ENCODE peak calls at places on chromosomes 1 and 21, in nine cellular contexts. D is CD8-positive, alpha-beta memory T cell; C is IMR-90; P is K562; E is CD4-positive, alpha-beta memory T cell; F is naive thymus-derived CD4-positive, alpha-beta T cell; V is right cardiac atrium; K is SJSA1; I is GM23338. U is an unnamed sample.

GRCh38 chr1:237583270-237583669 is 307.5 kb downstream of the ZP4 start:
- DNase-seq in D (no peak), C (no peak), P (no peak), E (no peak), F (no peak), V (no peak), K (no peak), I (no peak), U (no peak)

GRCh38 chr1:95832370-95832769 is 598.4 kb downstream of the RWDD3 start:
- DNase-seq in D (no peak), C (no peak), P (no peak), E (no peak), F (no peak), V (no peak), K (no peak), I (no peak), U (no peak)

GRCh38 chr1:241610056-241610815 is 29.9 kb downstream of the CHML start:
- DNase-seq in D (no peak), C (peak; percentile 60), P (peak; percentile 58), E (no peak), F (no peak), V (no peak), K (peak; percentile 62), I (no peak), U (peak; percentile 74)

GRCh38 chr1:211493133-211493864 is 1.3 kb upstream of the RD3 start:
- DNase-seq in D (no peak), C (no peak), P (no peak), E (no peak), F (no peak), V (no peak), K (no peak), I (no peak), U (no peak)

GRCh38 chr1:62725255-62725654 is 37.1 kb upstream of the DOCK7 start:
- DNase-seq in D (no peak), C (peak; percentile 94), P (no peak), E (no peak), F (no peak), V (no peak), K (no peak), I (peak; percentile 30), U (peak; percentile 91)

GRCh38 chr1:101257500-101258325 is 20.9 kb downstream of the S1PR1 start:
- DNase-seq in D (peak; percentile 26), C (no peak), P (peak; percentile 23), E (peak; percentile 63), F (no peak), V (no peak), K (no peak), I (no peak), U (no peak)

GRCh38 chr1:248739580-248740205 is 15.9 kb downstream of the LYPD8 start:
- DNase-seq in D (no peak), C (no peak), P (peak; percentile 6), E (no peak), F (no peak), V (no peak), K (no peak), I (no peak), U (no peak)

GRCh38 chr1:203090667-203091320 is 5.0 kb upstream of the MYOG start:
- DNase-seq in D (no peak), C (peak; percentile 10), P (no peak), E (no peak), F (no peak), V (no peak), K (peak; percentile 12), I (no peak), U (peak; percentile 7)

GRCh38 chr1:208868554-208868953 is 624.4 kb upstream of the PLXNA2 start:
- DNase-seq in D (no peak), C (no peak), P (no peak), E (no peak), F (no peak), V (no peak), K (no peak), I (no peak), U (peak; percentile 38)

GRCh38 chr1:162069334-162070093 is at the start of gene NOS1AP:
- DNase-seq in D (peak; percentile 59), C (no peak), P (peak; percentile 91), E (peak; percentile 71), F (peak; percentile 71), V (peak; percentile 82), K (peak; percentile 62), I (peak; percentile 88), U (peak; percentile 86)

GRCh38 chr21:34768326-34768725 is 99.5 kb downstream of the CLIC6 start:
- DNase-seq in D (no peak), C (no peak), P (no peak), E (no peak), F (no peak), V (no peak), K (no peak), I (no peak), U (no peak)

GRCh38 chr21:30620522-30620921 is at the start of gene KRTAP20-4:
- DNase-seq in D (no peak), C (no peak), P (no peak), E (no peak), F (no peak), V (no peak), K (no peak), I (no peak), U (no peak)

GRCh38 chr1:220786057-220786336 is 716 bp upstream of the MTARC1 start:
- DNase-seq in D (no peak), C (no peak), P (no peak), E (no peak), F (no peak), V (no peak), K (no peak), I (no peak), U (no peak)

DNA sequence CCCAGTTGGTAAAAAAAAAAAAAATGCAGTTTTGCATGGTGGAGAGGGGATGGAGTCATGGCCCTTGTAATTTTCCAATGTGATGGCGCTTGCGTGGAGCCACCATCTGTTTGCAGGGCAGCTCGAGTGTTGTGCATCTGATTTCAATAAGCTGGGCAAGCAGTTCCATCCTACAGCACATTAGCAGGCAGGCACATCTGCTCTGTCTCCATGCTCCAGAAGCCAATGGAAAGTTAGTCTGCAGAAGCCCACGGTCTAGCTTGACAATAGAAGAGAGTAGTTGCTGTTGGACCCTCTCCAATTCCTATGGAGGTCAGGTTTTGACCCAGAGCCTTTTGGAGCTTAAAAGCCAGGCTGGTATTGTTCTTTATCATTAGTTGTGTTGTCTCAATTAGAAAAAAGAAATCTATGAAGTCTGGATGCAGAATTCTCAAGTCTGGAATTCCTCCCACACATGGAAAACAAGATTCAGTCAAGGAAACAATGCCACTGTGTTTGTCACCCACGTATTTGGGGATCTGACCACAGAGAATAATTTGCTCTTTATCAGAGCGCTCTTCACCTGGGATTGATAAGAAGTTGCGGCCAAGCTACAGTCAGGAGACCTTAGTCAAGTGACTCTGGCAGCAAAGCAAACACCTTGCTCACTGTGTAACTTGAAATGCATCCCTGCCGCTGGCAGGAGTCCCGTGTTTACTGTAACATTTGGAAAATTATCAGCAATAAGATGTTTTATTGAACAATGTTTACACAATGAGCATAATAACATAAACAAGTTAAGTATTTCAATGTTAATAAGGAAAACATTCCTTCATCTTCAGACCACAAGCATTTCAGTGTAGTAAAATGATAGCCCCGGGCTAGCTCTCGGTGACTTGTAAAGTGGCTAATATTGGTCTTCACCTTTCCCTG is 20.7 kb downstream of the NGF start:
- DNase-seq in D (no peak), C (peak; percentile 51), P (no peak), E (no peak), F (no peak), V (no peak), K (no peak), I (no peak), U (no peak)
- H3K4me1 ChIP-seq in D (no peaks in the 10 kb centered on the region), C (peaks cover 12% of the 10 kb centered on the region), P (no peaks in the 10 kb centered on the region), E (no peaks in the 10 kb centered on the region), F (no peaks in the 10 kb centered on the region), V (peaks cover 4% of the 10 kb centered on the region), K (peaks cover 28% of the 10 kb centered on the region), I (no peaks in the 10 kb centered on the region), U (peaks cover 16% of the 10 kb centered on the region)

DNA sequence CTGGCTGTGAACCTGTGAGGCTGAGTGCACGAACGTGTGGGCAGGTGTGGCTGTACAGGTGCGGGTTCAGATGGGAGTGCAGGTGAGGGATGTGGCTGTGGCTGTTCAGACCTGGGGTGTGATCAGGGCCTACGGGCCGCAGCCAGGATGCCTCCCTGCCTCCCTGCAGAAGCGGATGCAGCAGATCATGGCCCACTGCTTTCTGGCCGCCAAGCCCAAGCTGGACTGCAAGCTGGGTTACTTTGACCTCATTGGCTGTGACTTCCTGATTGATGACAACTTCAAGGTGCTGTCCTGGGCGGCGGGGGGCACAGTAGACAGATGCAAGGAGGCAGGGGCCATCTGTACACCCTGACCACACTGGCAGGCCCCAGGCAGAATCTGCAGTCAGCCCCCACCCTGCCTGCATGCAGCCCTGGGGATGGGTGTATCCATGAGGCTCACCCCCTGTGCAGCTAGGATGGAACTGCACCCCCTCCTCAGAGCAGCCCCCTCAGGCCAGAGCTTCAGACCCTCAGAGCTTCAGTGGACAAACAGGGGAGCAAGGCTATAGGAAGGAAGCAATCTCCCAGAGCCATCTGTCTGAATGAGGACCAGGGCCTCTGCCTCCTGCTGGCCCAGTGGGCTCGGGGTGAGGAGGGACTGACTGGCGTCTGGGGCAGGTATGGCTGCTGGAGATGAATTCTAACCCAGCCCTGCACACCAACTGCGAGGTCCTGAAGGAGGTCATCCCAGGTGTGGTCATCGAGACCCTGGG is 9.8 kb downstream of the TNFRSF18 start:
- DNase-seq in D (peak; percentile 0), C (no peak), P (no peak), E (no peak), F (no peak), V (no peak), K (no peak), I (peak; percentile 0), U (no peak)
- H3K27me3 ChIP-seq in D (no peaks in the 10 kb centered on the region), C (no peaks in the 10 kb centered on the region), P (no peaks in the 10 kb centered on the region), E (no peaks in the 10 kb centered on the region), F (no peaks in the 10 kb centered on the region), V (no peaks in the 10 kb centered on the region), K (peaks cover 3% of the 10 kb centered on the region), I (no peaks in the 10 kb centered on the region), U (peaks cover 6% of the 10 kb centered on the region)

DNA sequence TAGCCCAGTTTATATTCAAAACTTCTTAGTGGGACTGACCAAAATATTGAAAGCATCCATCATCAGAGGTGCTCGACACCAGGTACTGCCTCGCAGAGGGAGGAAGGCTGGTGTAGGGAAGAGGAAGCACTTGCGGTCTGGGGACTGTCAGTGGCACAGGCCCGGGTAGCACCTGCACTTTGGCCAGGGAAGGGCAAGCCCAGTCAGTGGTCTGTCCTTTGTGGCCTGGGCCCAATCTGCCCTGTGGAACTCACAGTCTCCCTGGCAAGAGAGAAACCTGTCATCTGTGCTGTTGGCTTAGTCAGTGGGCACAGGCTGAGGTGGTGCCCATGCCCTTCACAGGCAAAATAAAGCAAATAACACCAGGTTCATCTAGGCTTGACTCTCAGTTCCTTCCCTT is 77.4 kb downstream of the SYT6 start:
- DNase-seq in D (no peak), C (no peak), P (no peak), E (no peak), F (no peak), V (no peak), K (no peak), I (no peak), U (no peak)
- H3K4me3 ChIP-seq in D (no peak overlapping the region), C (no peak overlapping the region), P (no peak overlapping the region), E (no peak overlapping the region), F (no peak overlapping the region), V (no peak overlapping the region), K (no peak overlapping the region), I (no peak overlapping the region), U (no peak overlapping the region)

DNA sequence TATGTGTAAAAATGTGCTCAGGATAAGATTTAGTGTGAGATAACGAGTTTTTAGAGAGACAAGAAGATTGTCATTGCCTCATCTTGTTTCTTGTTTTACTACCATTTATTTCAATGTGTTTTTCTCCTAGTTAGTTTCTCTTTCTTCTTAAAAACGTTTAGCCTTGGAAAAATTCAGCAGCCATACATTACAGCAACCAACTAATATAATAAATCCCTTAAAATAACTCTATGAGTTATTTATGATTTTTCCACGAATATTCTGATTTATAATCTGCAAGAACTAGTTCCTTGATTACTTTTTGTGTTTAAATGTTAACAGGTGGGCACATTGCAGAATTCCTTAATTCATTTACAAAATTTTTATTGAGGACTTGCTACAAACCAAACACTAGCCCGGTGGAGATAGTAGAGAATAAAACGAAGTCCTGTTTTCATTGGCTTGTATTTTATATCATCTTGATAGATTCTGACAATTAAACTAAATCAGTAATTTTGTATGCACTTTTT is 118.9 kb downstream of the OSBPL9 start:
- DNase-seq in D (no peak), C (no peak), P (no peak), E (no peak), F (no peak), V (no peak), K (no peak), I (no peak), U (no peak)
- H3K4me1 ChIP-seq in D (peaks cover 26% of the 10 kb centered on the region), C (peaks cover 5% of the 10 kb centered on the region), P (peaks cover 70% of the 10 kb centered on the region), E (peaks cover 38% of the 10 kb centered on the region), F (peaks cover 23% of the 10 kb centered on the region), V (peaks cover 8% of the 10 kb centered on the region), K (peaks cover 50% of the 10 kb centered on the region), I (peaks cover 34% of the 10 kb centered on the region), U (peaks cover 41% of the 10 kb centered on the region)

U was measured in adipocyte.